ENCODE peak calls at places on chromosomes 6 and 20, in six cellular contexts. G, X, T, K, A and O are unnamed samples.
A peak's percentile ranks its signal among the peaks of the same experiment; 100 is the strongest.

GRCh38 chr6:37679539-37680476 is 17.9 kb downstream of the MDGA1 start:
- DNase-seq in X (no peak), T (no peak), G (no peak), A (no peak), K (peak; percentile 84), O (peak; percentile 69)

GRCh38 chr6:39853604-39854003 is 61.4 kb downstream of the DAAM2 start:
- DNase-seq in G (no peak), K (no peak), A (no peak), X (no peak), T (no peak), O (no peak)

GRCh38 chr6:31202259-31203166 is 32.0 kb upstream of the POU5F1 start:
- DNase-seq in G (no peak), T (no peak), K (no peak), A (no peak), X (no peak), O (no peak)

GRCh38 chr6:104995989-104996617 is 39.2 kb downstream of the LIN28B start:
- DNase-seq in G (no peak), A (no peak), X (no peak), K (no peak), T (no peak), O (no peak)

GRCh38 chr6:145715426-145715825 is 19.9 kb downstream of the EPM2A start:
- DNase-seq in K (no peak), A (no peak), X (no peak), G (no peak), T (no peak), O (no peak)

GRCh38 chr20:37142708-37143107 is 36.4 kb upstream of the RPN2 start:
- DNase-seq in T (no peak), X (no peak), A (no peak), G (no peak), K (no peak), O (peak; percentile 48)

GRCh38 chr6:20202070-20202658 is 10.1 kb downstream of the MBOAT1 start:
- DNase-seq in K (peak; percentile 60), A (no peak), X (no peak), G (no peak), T (no peak), O (no peak)

GRCh38 chr20:20363449-20364015 is 4.4 kb upstream of the INSM1 start:
- DNase-seq in T (peak; percentile 58), G (peak; percentile 69), A (no peak), X (no peak), K (no peak), O (no peak)

GRCh38 chr6:97437087-97437486 is 154.1 kb upstream of the MMS22L start:
- DNase-seq in T (no peak), X (no peak), G (no peak), A (no peak), K (no peak), O (no peak)

GRCh38 chr6:4610256-4610655 is 165.9 kb upstream of the CDYL start:
- DNase-seq in K (no peak), G (no peak), X (no peak), T (no peak), A (no peak), O (peak; percentile 33)

GRCh38 chr6:131721161-131721560 is 10.3 kb upstream of the CTAGE9 start:
- DNase-seq in G (no peak), A (no peak), X (no peak), K (peak; percentile 48), T (no peak), O (peak; percentile 59)

GRCh38 chr6:14235653-14236356 is 118.2 kb downstream of the CD83 start:
- DNase-seq in G (no peak), X (peak; percentile 32), A (no peak), T (no peak), K (no peak), O (no peak)

GRCh38 chr6:34554593-34555322 is 1.4 kb downstream of the SPDEF start:
- DNase-seq in G (no peak), X (no peak), A (no peak), T (no peak), K (no peak), O (no peak)